ENCODE peak calls at places on chromosomes 1 and 21, in ten cellular contexts. O is stomach, E is sigmoid colon, U is transverse colon, W is SK-N-SH, Q is endothelial cell of umbilical vein, Y is suprapubic skin, D is GM12891, T is prostate gland, A is SK-N-MC. C is an unnamed sample.

GRCh38 chr1:63915121-63915520 is 141.3 kb downstream of the ROR1 start:
- DNase-seq in O (no peak), E (no peak), U (no peak), W (peak; percentile 32), Q (peak; percentile 35), Y (no peak), D (peak; percentile 6), T (no peak), A (no peak), C (peak; percentile 68)

GRCh38 chr1:181733486-181733885 is 250.2 kb downstream of the CACNA1E start:
- DNase-seq in O (no peak), E (no peak), U (no peak), W (no peak), Q (no peak), Y (no peak), D (no peak), T (no peak), A (no peak), C (no peak)

GRCh38 chr1:155272466-155273133 is 704 bp downstream of the CLK2 start:
- DNase-seq in O (no peak), E (no peak), U (no peak), W (peak; percentile 10), Q (peak; percentile 57), Y (no peak), D (no peak), T (no peak), A (no peak), C (no peak)

GRCh38 chr1:192904438-192904895 is 95.6 kb downstream of the RGS2 start:
- DNase-seq in O (no peak), E (no peak), U (no peak), W (no peak), Q (peak; percentile 38), Y (no peak), D (no peak), T (no peak), A (no peak), C (no peak)

GRCh38 chr21:36630485-36631206 is 68.3 kb upstream of the SIM2 start:
- DNase-seq in O (peak; percentile 80), E (no peak), U (peak; percentile 66), W (peak; percentile 67), Q (peak; percentile 36), Y (no peak), D (peak; percentile 55), T (peak; percentile 33), A (no peak), C (peak; percentile 94)

GRCh38 chr1:151944110-151944858 is 35.0 kb upstream of the THEM4 start:
- DNase-seq in O (no peak), E (no peak), U (no peak), W (no peak), Q (no peak), Y (peak; percentile 70), D (no peak), T (no peak), A (no peak), C (no peak)

GRCh38 chr1:160621633-160622413 is 25.0 kb downstream of the SLAMF1 start:
- DNase-seq in O (no peak), E (no peak), U (no peak), W (no peak), Q (no peak), Y (no peak), D (no peak), T (no peak), A (no peak), C (no peak)

GRCh38 chr21:45407629-45408247 is 2.8 kb downstream of the COL18A1 start:
- DNase-seq in O (no peak), E (peak; percentile 62), U (no peak), W (no peak), Q (no peak), Y (no peak), D (no peak), T (no peak), A (no peak), C (no peak)

DNA sequence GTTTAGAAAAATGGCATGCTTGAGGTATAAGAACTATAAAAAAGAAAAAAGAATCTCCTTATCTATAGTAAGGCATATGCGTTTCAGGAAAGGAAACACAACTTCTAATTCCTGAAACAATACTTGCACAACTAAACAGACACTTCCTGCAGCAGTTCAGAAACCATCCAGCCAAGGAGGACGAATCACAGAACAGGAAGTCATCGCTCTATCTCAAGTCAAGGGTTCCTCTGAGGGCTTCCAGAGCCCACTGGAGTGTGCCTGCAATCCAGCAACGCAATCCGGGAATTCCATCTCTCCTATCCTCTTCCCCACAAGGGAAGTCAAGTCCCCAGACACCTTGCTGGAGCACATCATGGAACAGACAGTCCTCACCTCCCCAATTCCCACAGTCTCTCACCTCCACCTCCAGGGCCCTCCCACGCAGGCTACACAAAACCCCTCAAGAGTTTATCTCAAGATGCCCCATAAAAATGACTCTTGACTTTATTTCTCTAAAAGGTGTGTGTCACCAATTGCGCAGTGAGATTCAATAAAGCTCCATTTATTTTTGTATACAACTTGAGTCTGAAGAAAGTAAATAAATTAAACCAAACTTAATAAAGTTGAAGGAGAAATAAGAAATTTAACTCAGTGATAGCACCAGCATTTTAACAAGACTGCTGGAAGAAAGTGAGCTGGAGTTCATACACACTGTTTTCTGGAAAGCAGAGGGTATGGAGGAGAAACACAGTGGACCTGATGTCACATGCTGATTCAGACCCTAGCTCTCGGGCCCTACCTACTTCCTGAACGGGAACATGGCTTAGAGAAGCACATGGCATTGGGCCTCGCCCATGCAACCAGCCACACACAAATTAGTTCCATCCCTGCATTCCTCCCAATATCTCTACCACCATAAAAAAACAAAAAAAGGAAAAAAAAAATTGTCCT is 39.9 kb downstream of the SIPA1L2 start:
- DNase-seq in O (no peak), E (no peak), U (no peak), W (no peak), Q (peak; percentile 79), Y (no peak), D (no peak), T (no peak), A (no peak), C (no peak)
- TF ChIP-seq POLR2AphosphoS5 in O (no peak), E (no peak), U (no peak), W (no peak), Q (peak; percentile 20), Y (no peak), D (no peak), T (no peak), A (no peak), C (no peak)

GRCh38 chr1:239805042-239805441 is 286.6 kb upstream of the FMN2 start:
- DNase-seq in O (no peak), E (no peak), U (no peak), W (no peak), Q (no peak), Y (no peak), D (no peak), T (no peak), A (no peak), C (no peak)
- TF ChIP-seq POLR2AphosphoS5 in O (no peak), E (no peak), U (no peak), W (no peak), Q (no peak), Y (no peak), D (no peak), T (no peak), A (no peak), C (no peak)

GRCh38 chr1:183281553-183282091 is 95.6 kb downstream of the LAMC2 start:
- DNase-seq in O (peak; percentile 88), E (peak; percentile 97), U (peak; percentile 89), W (peak; percentile 81), Q (peak; percentile 92), Y (peak; percentile 95), D (peak; percentile 58), T (peak; percentile 86), A (peak; percentile 88), C (peak; percentile 94)

GRCh38 chr1:183281039-183281438 is 95.0 kb downstream of the LAMC2 start:
- DNase-seq in O (peak; percentile 29), E (peak; percentile 84), U (peak; percentile 34), W (no peak), Q (no peak), Y (peak; percentile 85), D (no peak), T (no peak), A (no peak), C (no peak)

GRCh38 chr1:183278736-183279591 is 92.9 kb downstream of the LAMC2 start:
- DNase-seq in O (peak; percentile 17), E (no peak), U (no peak), W (no peak), Q (peak; percentile 75), Y (no peak), D (no peak), T (no peak), A (no peak), C (no peak)

GRCh38 chr1:183277821-183278735 is 92.0 kb downstream of the LAMC2 start:
- DNase-seq in O (peak; percentile 14), E (no peak), U (no peak), W (no peak), Q (no peak), Y (no peak), D (no peak), T (no peak), A (no peak), C (no peak)

GRCh38 chr1:183279835-183280234 is 93.8 kb downstream of the LAMC2 start:
- DNase-seq in O (peak; percentile 27), E (no peak), U (peak; percentile 32), W (no peak), Q (no peak), Y (no peak), D (no peak), T (no peak), A (no peak), C (no peak)
- TF ChIP-seq POLR2AphosphoS5 in O (no peak), E (no peak), U (no peak), W (no peak), Q (no peak), Y (no peak), D (no peak), T (no peak), A (no peak), C (no peak)

GRCh38 chr1:165914136-165914798 is 86.9 kb downstream of the UCK2 start:
- DNase-seq in O (peak; percentile 73), E (peak; percentile 69), U (peak; percentile 78), W (peak; percentile 70), Q (peak; percentile 86), Y (no peak), D (peak; percentile 44), T (peak; percentile 77), A (peak; percentile 59), C (peak; percentile 81)

GRCh38 chr1:165910764-165911421 is 83.5 kb downstream of the UCK2 start:
- DNase-seq in O (peak; percentile 94), E (peak; percentile 67), U (peak; percentile 86), W (no peak), Q (peak; percentile 62), Y (peak; percentile 83), D (no peak), T (peak; percentile 37), A (no peak), C (no peak)

GRCh38 chr1:165915480-165916395 is 88.3 kb downstream of the UCK2 start:
- DNase-seq in O (peak; percentile 53), E (no peak), U (no peak), W (no peak), Q (no peak), Y (no peak), D (no peak), T (no peak), A (no peak), C (no peak)

GRCh38 chr1:165911609-165912281 is 84.3 kb downstream of the UCK2 start:
- DNase-seq in O (no peak), E (no peak), U (no peak), W (no peak), Q (no peak), Y (no peak), D (no peak), T (no peak), A (no peak), C (no peak)

DNA sequence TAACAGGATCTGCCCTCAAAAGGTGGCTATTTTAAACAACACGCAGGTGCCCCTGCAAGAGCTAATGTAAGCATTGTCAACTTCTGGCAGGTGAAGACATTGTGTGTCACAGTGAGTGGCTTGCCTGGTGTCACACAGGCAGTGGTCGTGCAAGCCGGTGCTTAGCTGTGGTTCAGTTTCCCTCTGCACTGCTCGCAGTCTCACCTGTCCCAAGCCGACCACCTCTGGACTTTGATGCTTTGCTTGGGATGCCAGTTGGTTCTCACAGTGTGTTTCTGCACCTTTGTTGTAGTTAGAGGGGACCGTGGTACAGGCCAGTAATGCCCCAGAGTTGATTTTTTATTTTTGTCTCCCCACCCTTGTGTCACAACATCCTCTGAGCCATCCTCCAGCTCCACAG is 85.2 kb downstream of the UCK2 start:
- DNase-seq in O (no peak), E (no peak), U (no peak), W (no peak), Q (no peak), Y (no peak), D (no peak), T (no peak), A (no peak), C (no peak)
- TF ChIP-seq POLR2AphosphoS5 in O (no peak), E (no peak), U (no peak), W (no peak), Q (no peak), Y (no peak), D (no peak), T (no peak), A (no peak), C (no peak)